ENCODE peak calls at places on chromosomes 6 and 20, in five cellular contexts. One of them, this sample, is unnamed.

GRCh38 chr6:152277826-152278247 is 359.3 kb downstream of the SYNE1 start:
- DNase-seq in GM23338: peak
- DNase-seq in mesendoderm: no peak
- DNase-seq in cardiac muscle cell: peak
- DNase-seq in stomach: peak
- DNase-seq in this sample: no peak

GRCh38 chr6:33123732-33124524 is 48.1 kb downstream of the HLA-DPB1 start:
- DNase-seq in GM23338: peak
- DNase-seq in mesendoderm: peak
- DNase-seq in cardiac muscle cell: peak
- DNase-seq in stomach: no peak
- DNase-seq in this sample: no peak

GRCh38 chr6:83221886-83222479 is 28.8 kb downstream of the RWDD2A start:
- DNase-seq in GM23338: peak
- DNase-seq in mesendoderm: peak
- DNase-seq in cardiac muscle cell: peak
- DNase-seq in stomach: no peak
- DNase-seq in this sample: no peak

GRCh38 chr6:99882151-99882702 is 111.8 kb downstream of the MCHR2 start:
- DNase-seq in GM23338: peak
- DNase-seq in mesendoderm: peak
- DNase-seq in cardiac muscle cell: no peak
- DNase-seq in stomach: no peak
- DNase-seq in this sample: no peak

GRCh38 chr6:14272111-14273085 is 154.8 kb downstream of the CD83 start:
- DNase-seq in GM23338: no peak
- DNase-seq in mesendoderm: no peak
- DNase-seq in cardiac muscle cell: no peak
- DNase-seq in stomach: no peak
- DNase-seq in this sample: peak

GRCh38 chr6:169171951-169172350 is 81.7 kb downstream of the THBS2 start:
- DNase-seq in GM23338: no peak
- DNase-seq in mesendoderm: no peak
- DNase-seq in cardiac muscle cell: no peak
- DNase-seq in stomach: no peak
- DNase-seq in this sample: no peak

GRCh38 chr6:98944598-98945011 is 3.1 kb downstream of the FBXL4 start:
- DNase-seq in GM23338: no peak
- DNase-seq in mesendoderm: peak
- DNase-seq in cardiac muscle cell: no peak
- DNase-seq in stomach: no peak
- DNase-seq in this sample: no peak

GRCh38 chr6:14286144-14286543 is 168.6 kb downstream of the CD83 start:
- DNase-seq in GM23338: peak
- DNase-seq in mesendoderm: no peak
- DNase-seq in cardiac muscle cell: no peak
- DNase-seq in stomach: no peak
- DNase-seq in this sample: no peak

GRCh38 chr6:97055743-97056142 is 131.2 kb downstream of the KLHL32 start:
- DNase-seq in GM23338: no peak
- DNase-seq in mesendoderm: no peak
- DNase-seq in cardiac muscle cell: no peak
- DNase-seq in stomach: no peak
- DNase-seq in this sample: no peak

GRCh38 chr6:54254886-54255285 is 53.4 kb upstream of the TINAG start:
- DNase-seq in GM23338: no peak
- DNase-seq in mesendoderm: no peak
- DNase-seq in cardiac muscle cell: no peak
- DNase-seq in stomach: no peak
- DNase-seq in this sample: no peak

GRCh38 chr6:6610031-6610591 is 21.6 kb downstream of the LY86 start:
- DNase-seq in GM23338: no peak
- DNase-seq in mesendoderm: no peak
- DNase-seq in cardiac muscle cell: no peak
- DNase-seq in stomach: no peak
- DNase-seq in this sample: no peak

GRCh38 chr6:142378138-142378875 is 76.5 kb downstream of the ADGRG6 start:
- DNase-seq in GM23338: peak
- DNase-seq in mesendoderm: peak
- DNase-seq in cardiac muscle cell: peak
- DNase-seq in stomach: no peak
- DNase-seq in this sample: no peak

GRCh38 chr20:25282796-25283195 is 34.9 kb downstream of the PYGB start:
- DNase-seq in GM23338: no peak
- DNase-seq in mesendoderm: no peak
- DNase-seq in cardiac muscle cell: no peak
- DNase-seq in stomach: no peak
- DNase-seq in this sample: no peak
- H3K27ac ChIP-seq in GM23338: no peak
- H3K27ac ChIP-seq in mesendoderm: no peak
- H3K27ac ChIP-seq in cardiac muscle cell: no peak
- H3K27ac ChIP-seq in stomach: no peak
- H3K27ac ChIP-seq in this sample: peak

GRCh38 chr6:39933669-39934059 is 598 bp downstream of the MOCS1 start:
- DNase-seq in GM23338: peak
- DNase-seq in mesendoderm: peak
- DNase-seq in cardiac muscle cell: no peak
- DNase-seq in stomach: no peak
- DNase-seq in this sample: no peak

GRCh38 chr6:39931607-39932006 is 2.7 kb downstream of the MOCS1 start:
- DNase-seq in GM23338: no peak
- DNase-seq in mesendoderm: no peak
- DNase-seq in cardiac muscle cell: no peak
- DNase-seq in stomach: no peak
- DNase-seq in this sample: no peak

GRCh38 chr6:39932386-39932785 is 1.9 kb downstream of the MOCS1 start:
- DNase-seq in GM23338: no peak
- DNase-seq in mesendoderm: no peak
- DNase-seq in cardiac muscle cell: no peak
- DNase-seq in stomach: no peak
- DNase-seq in this sample: no peak

GRCh38 chr6:39936857-39937256 is 2.6 kb upstream of the MOCS1 start:
- DNase-seq in GM23338: no peak
- DNase-seq in mesendoderm: no peak
- DNase-seq in cardiac muscle cell: no peak
- DNase-seq in stomach: no peak
- DNase-seq in this sample: no peak

GRCh38 chr6:39934060-39934757 is at the start of gene MOCS1:
- DNase-seq in GM23338: peak
- DNase-seq in mesendoderm: peak
- DNase-seq in cardiac muscle cell: peak
- DNase-seq in stomach: peak
- DNase-seq in this sample: no peak
- H3K27ac ChIP-seq in GM23338: no peak
- H3K27ac ChIP-seq in mesendoderm: no peak
- H3K27ac ChIP-seq in cardiac muscle cell: no peak
- H3K27ac ChIP-seq in stomach: peak
- H3K27ac ChIP-seq in this sample: no peak

DNA sequence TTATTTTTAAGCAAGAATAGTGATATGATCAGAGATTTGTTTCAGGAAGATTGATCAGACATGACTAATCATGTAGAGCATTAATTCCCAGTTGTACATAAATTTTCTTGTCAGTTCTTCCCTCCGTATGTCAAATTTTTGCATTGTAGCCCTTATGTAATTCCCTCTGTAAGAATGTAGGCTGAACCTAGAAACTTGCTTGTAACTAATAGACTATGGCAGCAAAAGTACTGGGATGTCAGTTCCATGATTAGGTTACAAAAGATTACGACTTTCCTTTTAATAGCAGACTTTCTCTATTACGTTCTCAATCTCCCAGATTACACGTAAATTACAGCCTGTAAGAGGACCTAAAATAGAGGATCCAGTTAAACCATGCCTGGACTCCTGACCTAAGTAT is 79.4 kb upstream of the EPHA7 start:
- DNase-seq in GM23338: no peak
- DNase-seq in mesendoderm: no peak
- DNase-seq in cardiac muscle cell: no peak
- DNase-seq in stomach: no peak
- DNase-seq in this sample: no peak
- H3K27ac ChIP-seq in GM23338: no peak
- H3K27ac ChIP-seq in mesendoderm: no peak
- H3K27ac ChIP-seq in cardiac muscle cell: no peak
- H3K27ac ChIP-seq in stomach: no peak
- H3K27ac ChIP-seq in this sample: no peak

GRCh38 chr6:31400467-31401289 is 2.7 kb upstream of the MICA start:
- DNase-seq in GM23338: peak
- DNase-seq in mesendoderm: peak
- DNase-seq in cardiac muscle cell: peak
- DNase-seq in stomach: peak
- DNase-seq in this sample: no peak

GRCh38 chr6:31401403-31401802 is 2.0 kb upstream of the MICA start:
- DNase-seq in GM23338: no peak
- DNase-seq in mesendoderm: peak
- DNase-seq in cardiac muscle cell: no peak
- DNase-seq in stomach: peak
- DNase-seq in this sample: peak

GRCh38 chr6:31399589-31400466 is 3.6 kb upstream of the MICA start:
- DNase-seq in GM23338: peak
- DNase-seq in mesendoderm: peak
- DNase-seq in cardiac muscle cell: peak
- DNase-seq in stomach: peak
- DNase-seq in this sample: peak

GRCh38 chr6:31403283-31403989 is at the start of gene MICA:
- DNase-seq in GM23338: peak
- DNase-seq in mesendoderm: peak
- DNase-seq in cardiac muscle cell: peak
- DNase-seq in stomach: peak
- DNase-seq in this sample: peak

GRCh38 chr6:31402324-31403282 is 792 bp upstream of the MICA start:
- DNase-seq in GM23338: peak
- DNase-seq in mesendoderm: peak
- DNase-seq in cardiac muscle cell: no peak
- DNase-seq in stomach: peak
- DNase-seq in this sample: no peak
- H3K27ac ChIP-seq in GM23338: peak
- H3K27ac ChIP-seq in mesendoderm: peak
- H3K27ac ChIP-seq in cardiac muscle cell: peak
- H3K27ac ChIP-seq in stomach: peak
- H3K27ac ChIP-seq in this sample: peak

GRCh38 chr6:16335176-16335575 is 96.8 kb downstream of the GMPR start:
- DNase-seq in GM23338: no peak
- DNase-seq in mesendoderm: no peak
- DNase-seq in cardiac muscle cell: no peak
- DNase-seq in stomach: no peak
- DNase-seq in this sample: no peak

GRCh38 chr6:16339263-16339587 is 100.8 kb downstream of the GMPR start:
- DNase-seq in GM23338: no peak
- DNase-seq in mesendoderm: no peak
- DNase-seq in cardiac muscle cell: no peak
- DNase-seq in stomach: no peak
- DNase-seq in this sample: no peak

GRCh38 chr6:16338577-16339262 is 100.3 kb downstream of the GMPR start:
- DNase-seq in GM23338: peak
- DNase-seq in mesendoderm: peak
- DNase-seq in cardiac muscle cell: peak
- DNase-seq in stomach: peak
- DNase-seq in this sample: peak

GRCh38 chr6:16336056-16336810 is 97.8 kb downstream of the GMPR start:
- DNase-seq in GM23338: no peak
- DNase-seq in mesendoderm: peak
- DNase-seq in cardiac muscle cell: no peak
- DNase-seq in stomach: no peak
- DNase-seq in this sample: no peak

GRCh38 chr6:16337280-16337975 is 99.0 kb downstream of the GMPR start:
- DNase-seq in GM23338: peak
- DNase-seq in mesendoderm: no peak
- DNase-seq in cardiac muscle cell: no peak
- DNase-seq in stomach: peak
- DNase-seq in this sample: no peak
- H3K27ac ChIP-seq in GM23338: no peak
- H3K27ac ChIP-seq in mesendoderm: no peak
- H3K27ac ChIP-seq in cardiac muscle cell: no peak
- H3K27ac ChIP-seq in stomach: peak
- H3K27ac ChIP-seq in this sample: peak

DNA sequence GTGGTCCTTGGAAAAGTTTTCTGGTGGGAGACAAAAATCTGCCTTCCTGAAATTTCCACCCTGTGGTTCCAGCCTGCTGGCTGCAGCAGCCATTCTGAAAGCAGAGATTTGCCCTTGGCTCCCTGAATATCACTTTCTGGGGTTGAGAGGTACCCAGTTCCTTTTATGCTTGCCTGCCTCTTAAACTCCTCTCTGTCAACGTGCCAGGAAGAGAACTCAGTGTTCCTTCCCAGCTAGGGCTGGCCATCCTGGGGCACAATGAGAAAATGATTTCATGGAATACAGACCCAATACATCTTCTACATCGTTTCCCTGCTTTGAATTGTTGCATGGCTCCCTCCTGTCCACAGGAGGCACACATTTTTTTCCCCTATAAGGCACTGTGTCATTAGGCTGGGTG is 1.6 kb upstream of the DSN1 start:
- DNase-seq in GM23338: no peak
- DNase-seq in mesendoderm: peak
- DNase-seq in cardiac muscle cell: no peak
- DNase-seq in stomach: no peak
- DNase-seq in this sample: no peak
- H3K27ac ChIP-seq in GM23338: no peak
- H3K27ac ChIP-seq in mesendoderm: no peak
- H3K27ac ChIP-seq in cardiac muscle cell: no peak
- H3K27ac ChIP-seq in stomach: peak
- H3K27ac ChIP-seq in this sample: no peak

DNA sequence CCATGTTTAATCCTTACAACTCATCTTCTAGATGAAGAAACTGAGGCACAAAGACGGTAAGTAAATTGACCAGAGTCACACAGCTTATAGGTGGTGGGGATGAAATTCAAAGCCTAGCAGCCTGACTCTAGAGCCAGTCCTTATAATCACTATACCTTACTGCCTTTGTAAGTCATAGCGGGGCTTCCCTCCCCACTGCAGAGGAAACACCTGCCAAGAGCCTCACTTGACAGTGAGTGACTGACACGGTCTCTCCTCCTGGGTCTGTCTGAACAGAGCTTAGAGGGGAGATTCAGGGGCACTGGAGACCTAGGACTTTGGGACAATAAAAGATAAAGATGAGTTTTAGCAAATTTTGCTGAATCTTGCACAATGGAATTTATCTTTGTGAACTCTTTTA is 12.8 kb downstream of the SUN5 start:
- DNase-seq in GM23338: no peak
- DNase-seq in mesendoderm: no peak
- DNase-seq in cardiac muscle cell: no peak
- DNase-seq in stomach: no peak
- DNase-seq in this sample: no peak
- H3K27ac ChIP-seq in GM23338: no peak
- H3K27ac ChIP-seq in mesendoderm: no peak
- H3K27ac ChIP-seq in cardiac muscle cell: no peak
- H3K27ac ChIP-seq in stomach: no peak
- H3K27ac ChIP-seq in this sample: no peak

GRCh38 chr20:43102394-43102793 is 87.3 kb downstream of the PTPRT start:
- DNase-seq in GM23338: peak
- DNase-seq in mesendoderm: peak
- DNase-seq in cardiac muscle cell: peak
- DNase-seq in stomach: no peak
- DNase-seq in this sample: no peak

GRCh38 chr20:43092689-43093088 is 97.0 kb downstream of the PTPRT start:
- DNase-seq in GM23338: no peak
- DNase-seq in mesendoderm: no peak
- DNase-seq in cardiac muscle cell: no peak
- DNase-seq in stomach: no peak
- DNase-seq in this sample: no peak

GRCh38 chr20:43095034-43095433 is 94.7 kb downstream of the PTPRT start:
- DNase-seq in GM23338: no peak
- DNase-seq in mesendoderm: no peak
- DNase-seq in cardiac muscle cell: no peak
- DNase-seq in stomach: no peak
- DNase-seq in this sample: no peak

GRCh38 chr20:43096471-43096870 is 93.2 kb downstream of the PTPRT start:
- DNase-seq in GM23338: no peak
- DNase-seq in mesendoderm: peak
- DNase-seq in cardiac muscle cell: peak
- DNase-seq in stomach: no peak
- DNase-seq in this sample: no peak
- H3K27ac ChIP-seq in GM23338: no peak
- H3K27ac ChIP-seq in mesendoderm: no peak
- H3K27ac ChIP-seq in cardiac muscle cell: no peak
- H3K27ac ChIP-seq in stomach: no peak
- H3K27ac ChIP-seq in this sample: no peak